ENCODE peak calls at places on chromosomes 12 and 14, in four cellular contexts. R is tibial artery, Z is AG10803, U is sigmoid colon. Q is an unnamed sample.

GRCh38 chr12:58090685-58091084 is 149.3 kb downstream of the ATP23 start:
- DNase-seq in U (no peak), R (no peak), Z (no peak), Q (no peak)

GRCh38 chr14:89372156-89372555 is 44.9 kb downstream of the FOXN3 start:
- DNase-seq in U (no peak), R (no peak), Z (peak), Q (no peak)

GRCh38 chr12:124392271-124392990 is 97.5 kb downstream of the RFLNA start:
- DNase-seq in U (no peak), R (peak), Z (no peak), Q (peak)

GRCh38 chr12:125202421-125202820 is 137.2 kb downstream of the AACS start:
- DNase-seq in U (no peak), R (no peak), Z (no peak), Q (no peak)

GRCh38 chr12:108825205-108825950 is 32.0 kb downstream of the SSH1 start:
- DNase-seq in Z (peak), U (no peak), R (no peak), Q (peak)

GRCh38 chr12:3036901-3037600 is 40.1 kb upstream of the TSPAN9 start:
- DNase-seq in U (no peak), R (no peak), Z (no peak), Q (no peak)

GRCh38 chr14:25150934-25151790 is 101.2 kb upstream of the STXBP6 start:
- DNase-seq in U (no peak), Z (peak), R (no peak), Q (peak)

GRCh38 chr12:53489242-53489915 is 9.9 kb downstream of the MAP3K12 start:
- DNase-seq in U (peak), Z (no peak), R (peak), Q (no peak)

GRCh38 chr12:123479442-123480180 is 21.7 kb downstream of the SNRNP35 start:
- DNase-seq in U (no peak), Z (no peak), R (peak), Q (no peak)

GRCh38 chr12:76866726-76867125 is 12.1 kb downstream of the CSRP2 start:
- DNase-seq in R (no peak), Z (peak), U (no peak), Q (peak)

GRCh38 chr12:100199023-100199346 is 1.6 kb upstream of the ACTR6 start:
- DNase-seq in U (no peak), Z (no peak), R (no peak), Q (no peak)

GRCh38 chr12:64883264-64884163 is 59.1 kb downstream of the TBC1D30 start:
- DNase-seq in R (no peak), U (no peak), Z (no peak), Q (no peak)

DNA sequence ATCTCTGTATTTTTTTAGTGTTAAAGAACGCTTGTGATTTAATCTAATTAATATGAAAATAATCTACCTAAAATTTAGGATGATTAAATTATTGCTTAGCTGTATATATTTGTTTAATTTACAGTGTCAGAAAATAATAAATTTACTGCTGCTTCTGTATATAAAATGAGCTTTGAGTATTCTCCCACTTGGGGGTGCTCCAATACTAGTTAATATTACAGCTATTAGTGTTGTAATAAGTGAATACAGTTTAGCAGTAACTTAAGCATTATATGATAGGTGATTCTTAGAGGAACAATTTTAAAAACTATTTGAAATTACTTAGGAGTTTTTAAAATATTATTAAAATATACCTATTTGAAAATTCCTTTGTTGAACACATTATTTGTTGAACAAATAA is 62.2 kb downstream of the PAPOLA start:
- DNase-seq in U (no peak), Z (no peak), R (no peak), Q (no peak)
- TF ChIP-seq CTCF in U (no peak), Z (peak), R (no peak), Q (peak)

DNA sequence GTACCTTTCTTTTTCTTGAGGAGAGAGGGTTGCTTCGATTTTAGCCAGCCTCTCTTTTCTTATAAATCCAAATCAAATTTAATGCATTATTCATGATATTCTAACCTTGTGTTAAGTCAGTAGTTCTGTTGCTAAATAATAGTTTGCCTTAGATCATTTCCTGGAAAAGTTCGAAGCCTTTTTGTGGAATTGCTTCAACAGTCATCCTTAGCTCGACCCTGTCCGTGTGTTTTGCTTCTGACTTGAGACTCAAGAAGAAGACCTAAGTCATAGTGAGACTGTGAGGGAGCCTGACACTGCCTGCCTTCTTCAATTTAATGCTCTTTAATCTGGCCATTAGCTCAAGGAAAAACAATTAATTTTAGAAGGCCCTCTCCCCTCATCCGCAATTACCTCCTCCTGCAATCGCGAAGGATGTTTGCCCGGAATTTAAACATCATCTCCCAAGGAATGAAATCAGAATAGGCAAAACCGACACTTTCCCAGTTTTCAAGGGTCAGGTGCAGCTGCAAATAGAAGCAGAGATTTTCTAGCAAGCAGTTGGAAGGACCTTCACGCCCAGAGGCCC is 453 bp upstream of the SLC4A8 start:
- DNase-seq in R (no peak), Z (no peak), U (no peak), Q (no peak)
- H3K4me3 ChIP-seq in R (peak), Z (peak), U (peak), Q (peak)

DNA sequence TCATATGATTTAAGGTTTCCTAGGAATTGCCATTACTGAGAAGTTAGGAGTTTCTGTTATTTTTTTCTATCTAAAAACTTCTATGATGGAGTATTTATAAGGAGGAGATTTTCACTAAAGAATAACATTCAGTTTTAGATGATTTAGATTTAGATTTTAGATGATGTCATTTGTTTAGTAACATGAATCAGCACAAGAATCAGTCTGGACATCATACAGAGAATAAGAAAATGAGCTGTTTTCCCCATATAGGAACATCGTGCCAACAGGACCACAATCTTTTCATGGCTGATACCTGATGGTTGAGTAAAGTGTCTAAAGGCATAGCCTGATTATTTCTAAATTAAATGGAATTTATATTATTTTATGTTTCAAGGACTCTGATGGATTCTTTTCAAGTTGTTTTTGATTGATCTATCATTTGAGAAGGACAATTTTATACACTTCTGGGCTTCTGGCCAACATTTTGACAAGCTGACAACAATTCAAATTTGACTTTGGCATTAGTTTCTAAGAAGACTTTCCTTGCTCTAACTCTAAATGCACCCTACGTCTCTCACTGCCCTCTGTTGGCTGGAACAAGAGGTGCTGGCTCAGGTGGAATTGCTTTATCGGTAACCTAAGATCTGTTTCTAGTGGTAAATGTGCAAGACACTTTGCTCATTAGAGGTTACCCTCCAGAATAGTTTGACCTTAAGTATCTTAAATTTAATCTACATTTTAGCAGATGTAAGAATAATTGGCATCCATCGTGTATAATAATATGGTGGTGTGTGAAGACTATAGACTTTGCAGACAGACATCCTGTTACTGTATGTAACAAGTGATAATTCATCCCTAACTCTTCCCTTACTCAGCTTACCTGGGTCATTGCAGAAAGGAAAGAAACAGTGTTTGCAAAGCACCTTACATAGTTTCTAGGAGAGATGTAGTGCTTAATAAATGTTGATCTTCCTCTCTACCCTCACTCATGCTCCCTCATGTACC is 42.8 kb upstream of the CPSF6 start:
- DNase-seq in Z (peak), R (no peak), U (no peak), Q (no peak)
- TF ChIP-seq CTCF in Z (peak), R (no peak), U (no peak), Q (peak)

GRCh38 chr14:69616408-69616773 is 5.0 kb downstream of the SUSD6 start:
- DNase-seq in R (no peak), U (no peak), Z (no peak), Q (no peak)

GRCh38 chr14:69617796-69618195 is 6.4 kb downstream of the SUSD6 start:
- DNase-seq in U (no peak), R (no peak), Z (no peak), Q (no peak)

GRCh38 chr14:69614592-69614991 is 3.2 kb downstream of the SUSD6 start:
- DNase-seq in R (peak), Z (no peak), U (no peak), Q (no peak)

GRCh38 chr14:69613312-69614073 is 2.1 kb downstream of the SUSD6 start:
- DNase-seq in Z (no peak), U (no peak), R (no peak), Q (no peak)

GRCh38 chr14:69615471-69616407 is 4.3 kb downstream of the SUSD6 start:
- DNase-seq in U (peak), Z (peak), R (peak), Q (peak)
- H3K4me3 ChIP-seq in U (peak), Z (peak), R (peak), Q (peak)